ENCODE peak calls at places on chromosomes 2 and 18, in four cellular contexts. One of them, this sample, is unnamed.
A peak's percentile ranks its signal among the peaks of the same experiment; 100 is the strongest.

GRCh38 chr2:205133544-205133943 is 548.8 kb upstream of the NRP2 start:
- DNase-seq in IMR-90: no peak
- DNase-seq in H9: no peak
- DNase-seq in H1: no peak
- DNase-seq in this sample: no peak

GRCh38 chr2:73035899-73036778 is 35.4 kb downstream of the SFXN5 start:
- DNase-seq in IMR-90: no peak
- DNase-seq in H9: peak; percentile 79
- DNase-seq in H1: peak; percentile 67
- DNase-seq in this sample: peak; percentile 83

GRCh38 chr2:140442319-140442718 is 1662.1 kb upstream of the NXPH2 start:
- DNase-seq in IMR-90: peak; percentile 8
- DNase-seq in H9: no peak
- DNase-seq in H1: no peak
- DNase-seq in this sample: peak; percentile 29

GRCh38 chr2:104312684-104313083 is 541.2 kb upstream of the POU3F3 start:
- DNase-seq in IMR-90: no peak
- DNase-seq in H9: peak; percentile 33
- DNase-seq in H1: no peak
- DNase-seq in this sample: peak; percentile 14

GRCh38 chr2:237706257-237706656 is 78.9 kb downstream of the LRRFIP1 start:
- DNase-seq in IMR-90: no peak
- DNase-seq in H9: no peak
- DNase-seq in H1: no peak
- DNase-seq in this sample: no peak

GRCh38 chr2:190466819-190467444 is 58.8 kb downstream of the MFSD6 start:
- DNase-seq in IMR-90: peak; percentile 25
- DNase-seq in H9: no peak
- DNase-seq in H1: no peak
- DNase-seq in this sample: peak; percentile 35

GRCh38 chr2:162063281-162063680 is 10.7 kb downstream of the DPP4 start:
- DNase-seq in IMR-90: no peak
- DNase-seq in H9: no peak
- DNase-seq in H1: no peak
- DNase-seq in this sample: no peak

GRCh38 chr2:11716689-11717321 is 29.6 kb upstream of the LPIN1 start:
- DNase-seq in IMR-90: peak; percentile 26
- DNase-seq in H9: no peak
- DNase-seq in H1: no peak
- DNase-seq in this sample: peak; percentile 77

GRCh38 chr2:74530239-74531161 is 767 bp downstream of the HTRA2 start:
- DNase-seq in IMR-90: peak; percentile 52
- DNase-seq in H9: peak; percentile 53
- DNase-seq in H1: no peak
- DNase-seq in this sample: peak; percentile 67

GRCh38 chr2:174344716-174345472 is 10.1 kb downstream of the SP9 start:
- DNase-seq in IMR-90: peak; percentile 63
- DNase-seq in H9: no peak
- DNase-seq in H1: peak; percentile 58
- DNase-seq in this sample: peak; percentile 74
- H4K5ac ChIP-seq in IMR-90: no peak overlapping the region
- H4K5ac ChIP-seq in H9: no peak overlapping the region
- H4K5ac ChIP-seq in H1: no peak overlapping the region
- H4K5ac ChIP-seq in this sample: no peak overlapping the region

GRCh38 chr18:70368903-70369302 is 80.1 kb downstream of the SOCS6 start:
- DNase-seq in IMR-90: no peak
- DNase-seq in H9: no peak
- DNase-seq in H1: no peak
- DNase-seq in this sample: no peak
- H3K4me2 ChIP-seq in IMR-90: no peak overlapping the region
- H3K4me2 ChIP-seq in H9: no peak overlapping the region
- H3K4me2 ChIP-seq in H1: no peak overlapping the region
- H3K4me2 ChIP-seq in this sample: no peak overlapping the region

GRCh38 chr2:200728630-200729029 is 83.1 kb upstream of the BZW1 start:
- DNase-seq in IMR-90: peak; percentile 34
- DNase-seq in H9: no peak
- DNase-seq in H1: no peak
- DNase-seq in this sample: no peak
- H4K5ac ChIP-seq in IMR-90: no peak overlapping the region
- H4K5ac ChIP-seq in H9: no peak overlapping the region
- H4K5ac ChIP-seq in H1: no peak overlapping the region
- H4K5ac ChIP-seq in this sample: no peak overlapping the region

GRCh38 chr2:133122529-133122928 is 445.7 kb downstream of the NCKAP5 start:
- DNase-seq in IMR-90: no peak
- DNase-seq in H9: no peak
- DNase-seq in H1: no peak
- DNase-seq in this sample: no peak

GRCh38 chr2:133123393-133123792 is 444.9 kb downstream of the NCKAP5 start:
- DNase-seq in IMR-90: no peak
- DNase-seq in H9: no peak
- DNase-seq in H1: no peak
- DNase-seq in this sample: no peak

GRCh38 chr2:133123912-133124311 is 444.4 kb downstream of the NCKAP5 start:
- DNase-seq in IMR-90: no peak
- DNase-seq in H9: no peak
- DNase-seq in H1: no peak
- DNase-seq in this sample: no peak

GRCh38 chr2:133120310-133120709 is 448.0 kb downstream of the NCKAP5 start:
- DNase-seq in IMR-90: no peak
- DNase-seq in H9: no peak
- DNase-seq in H1: no peak
- DNase-seq in this sample: no peak

GRCh38 chr2:133124446-133124845 is 443.8 kb downstream of the NCKAP5 start:
- DNase-seq in IMR-90: no peak
- DNase-seq in H9: no peak
- DNase-seq in H1: no peak
- DNase-seq in this sample: no peak
- H3K4me2 ChIP-seq in IMR-90: no peak overlapping the region
- H3K4me2 ChIP-seq in H9: no peak overlapping the region
- H3K4me2 ChIP-seq in H1: no peak overlapping the region
- H3K4me2 ChIP-seq in this sample: no peak overlapping the region

DNA sequence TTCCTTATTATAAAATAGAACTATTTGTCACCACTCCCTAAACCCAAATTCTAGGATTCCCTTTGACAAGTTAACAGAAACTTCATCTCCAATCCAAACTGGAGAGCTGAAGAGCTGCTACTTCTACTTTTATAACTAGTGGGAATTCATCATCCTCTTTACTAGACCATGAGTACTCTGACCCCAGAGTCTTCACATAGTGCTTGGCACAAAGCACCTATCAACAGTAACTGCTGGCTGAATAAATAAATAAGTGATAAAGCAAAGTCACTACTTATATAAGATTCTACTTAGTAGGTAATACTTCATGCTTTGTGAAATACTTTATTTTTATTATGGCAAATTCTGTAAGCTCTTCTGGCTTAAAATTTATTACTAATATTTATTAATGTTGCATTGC is 49.5 kb downstream of the DARS1 start:
- DNase-seq in IMR-90: no peak
- DNase-seq in H9: no peak
- DNase-seq in H1: no peak
- DNase-seq in this sample: no peak
- H4K5ac ChIP-seq in IMR-90: no peak overlapping the region
- H4K5ac ChIP-seq in H9: no peak overlapping the region
- H4K5ac ChIP-seq in H1: no peak overlapping the region
- H4K5ac ChIP-seq in this sample: no peak overlapping the region

GRCh38 chr2:96523659-96524481 is 12.7 kb upstream of the ARID5A start:
- DNase-seq in IMR-90: peak; percentile 24
- DNase-seq in H9: no peak
- DNase-seq in H1: no peak
- DNase-seq in this sample: no peak
- H3K4me2 ChIP-seq in IMR-90: no peak overlapping the region
- H3K4me2 ChIP-seq in H9: no peak overlapping the region
- H3K4me2 ChIP-seq in H1: no peak overlapping the region
- H3K4me2 ChIP-seq in this sample: no peak overlapping the region

DNA sequence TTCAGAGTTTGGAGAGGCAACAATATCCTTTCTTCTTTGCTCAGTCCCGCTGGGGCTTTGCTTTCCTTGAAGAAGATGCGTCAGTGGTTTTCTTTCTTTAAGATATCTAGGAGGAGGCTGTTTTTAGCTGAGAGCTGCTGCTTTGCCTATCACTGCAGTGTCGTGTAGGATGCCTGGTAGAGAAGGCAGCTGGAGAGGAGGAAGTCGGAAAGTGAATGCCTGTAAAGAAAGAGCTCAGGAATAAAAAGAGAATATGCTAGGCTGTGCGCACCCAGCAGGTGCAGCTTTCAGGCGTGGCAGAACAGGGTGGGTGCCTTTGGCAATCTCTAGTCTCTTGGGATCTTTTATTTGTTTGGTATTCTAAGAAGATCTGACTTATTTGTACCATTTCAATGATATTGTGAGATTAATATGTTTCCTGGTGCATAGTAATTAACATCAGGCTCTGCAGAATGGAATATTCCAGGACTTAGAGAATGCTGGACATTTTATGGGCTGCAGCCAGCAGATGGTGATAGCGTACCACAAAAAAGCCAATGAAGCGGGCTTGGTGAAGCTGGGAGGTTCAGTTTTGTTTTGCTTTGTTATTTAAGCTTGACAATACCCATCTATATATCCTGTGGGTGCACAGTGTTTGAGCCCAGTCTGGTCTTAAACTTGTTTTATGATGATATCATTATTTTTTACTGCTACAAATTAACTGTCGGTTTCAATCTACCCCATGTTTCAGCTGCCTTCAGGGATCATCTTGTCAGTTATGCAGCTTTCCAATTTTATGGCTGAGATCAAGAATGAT is 34.9 kb downstream of the CAVIN2 start:
- DNase-seq in IMR-90: peak; percentile 69
- DNase-seq in H9: peak; percentile 37
- DNase-seq in H1: peak; percentile 66
- DNase-seq in this sample: peak; percentile 52
- H4K5ac ChIP-seq in IMR-90: no peak overlapping the region
- H4K5ac ChIP-seq in H9: no peak overlapping the region
- H4K5ac ChIP-seq in H1: no peak overlapping the region
- H4K5ac ChIP-seq in this sample: no peak overlapping the region

GRCh38 chr2:48144777-48145176 is 238.5 kb upstream of the FBXO11 start:
- DNase-seq in IMR-90: no peak
- DNase-seq in H9: no peak
- DNase-seq in H1: no peak
- DNase-seq in this sample: no peak

GRCh38 chr2:48146552-48146951 is 240.3 kb upstream of the FBXO11 start:
- DNase-seq in IMR-90: no peak
- DNase-seq in H9: no peak
- DNase-seq in H1: no peak
- DNase-seq in this sample: no peak

GRCh38 chr2:48147719-48148118 is 241.4 kb upstream of the FBXO11 start:
- DNase-seq in IMR-90: no peak
- DNase-seq in H9: no peak
- DNase-seq in H1: no peak
- DNase-seq in this sample: no peak

GRCh38 chr2:48148841-48149240 is 242.5 kb upstream of the FBXO11 start:
- DNase-seq in IMR-90: no peak
- DNase-seq in H9: no peak
- DNase-seq in H1: no peak
- DNase-seq in this sample: no peak

GRCh38 chr2:48145845-48146452 is 239.7 kb upstream of the FBXO11 start:
- DNase-seq in IMR-90: peak; percentile 30
- DNase-seq in H9: no peak
- DNase-seq in H1: no peak
- DNase-seq in this sample: peak; percentile 76
- H3K4me2 ChIP-seq in IMR-90: peak overlapping the region; percentile 37
- H3K4me2 ChIP-seq in H9: no peak overlapping the region
- H3K4me2 ChIP-seq in H1: no peak overlapping the region
- H3K4me2 ChIP-seq in this sample: no peak overlapping the region

This sample was measured in mesendoderm.